ENCODE peak calls at places on chromosomes 4 and X, in five cellular contexts. One of them, this sample, is unnamed.

GRCh38 chrX:46257451-46257879 is 287.8 kb downstream of the ZNF674 start:
- DNase-seq in OCI-LY7: no peak
- DNase-seq in stimulated activated CD8-positive, alpha-beta memory T cell treated with anti-CD3 and anti-CD28 coated beads, Interleukin-4, amount 100 ng/mL, for 24 hours: no peak
- DNase-seq in GM12892: no peak
- DNase-seq in hypothalamus: no peak
- DNase-seq in this sample: no peak

GRCh38 chrX:71098302-71098701 is 2.7 kb downstream of the FOXO4 start:
- DNase-seq in OCI-LY7: peak
- DNase-seq in stimulated activated CD8-positive, alpha-beta memory T cell treated with anti-CD3 and anti-CD28 coated beads, Interleukin-4, amount 100 ng/mL, for 24 hours: peak
- DNase-seq in GM12892: no peak
- DNase-seq in hypothalamus: peak
- DNase-seq in this sample: no peak

GRCh38 chr4:70706516-70706915 is 15.2 kb upstream of the RUFY3 start:
- DNase-seq in OCI-LY7: no peak
- DNase-seq in stimulated activated CD8-positive, alpha-beta memory T cell treated with anti-CD3 and anti-CD28 coated beads, Interleukin-4, amount 100 ng/mL, for 24 hours: no peak
- DNase-seq in GM12892: no peak
- DNase-seq in hypothalamus: no peak
- DNase-seq in this sample: no peak

GRCh38 chr4:3871181-3871852 is 105.1 kb downstream of the ADRA2C start:
- DNase-seq in OCI-LY7: no peak
- DNase-seq in stimulated activated CD8-positive, alpha-beta memory T cell treated with anti-CD3 and anti-CD28 coated beads, Interleukin-4, amount 100 ng/mL, for 24 hours: no peak
- DNase-seq in GM12892: no peak
- DNase-seq in hypothalamus: no peak
- DNase-seq in this sample: no peak

GRCh38 chr4:2907226-2907625 is 56.0 kb downstream of the NOP14 start:
- DNase-seq in OCI-LY7: no peak
- DNase-seq in stimulated activated CD8-positive, alpha-beta memory T cell treated with anti-CD3 and anti-CD28 coated beads, Interleukin-4, amount 100 ng/mL, for 24 hours: no peak
- DNase-seq in GM12892: no peak
- DNase-seq in hypothalamus: no peak
- DNase-seq in this sample: no peak

GRCh38 chrX:115093206-115093605 is 75.8 kb upstream of the IL13RA2 start:
- DNase-seq in OCI-LY7: no peak
- DNase-seq in stimulated activated CD8-positive, alpha-beta memory T cell treated with anti-CD3 and anti-CD28 coated beads, Interleukin-4, amount 100 ng/mL, for 24 hours: no peak
- DNase-seq in GM12892: no peak
- DNase-seq in hypothalamus: no peak
- DNase-seq in this sample: no peak

GRCh38 chr4:88138561-88138960 is 19.9 kb downstream of the ABCG2 start:
- DNase-seq in OCI-LY7: no peak
- DNase-seq in stimulated activated CD8-positive, alpha-beta memory T cell treated with anti-CD3 and anti-CD28 coated beads, Interleukin-4, amount 100 ng/mL, for 24 hours: no peak
- DNase-seq in GM12892: no peak
- DNase-seq in hypothalamus: no peak
- DNase-seq in this sample: no peak

GRCh38 chr4:16289872-16290554 is 63.7 kb upstream of the TAPT1 start:
- DNase-seq in OCI-LY7: peak
- DNase-seq in stimulated activated CD8-positive, alpha-beta memory T cell treated with anti-CD3 and anti-CD28 coated beads, Interleukin-4, amount 100 ng/mL, for 24 hours: no peak
- DNase-seq in GM12892: no peak
- DNase-seq in hypothalamus: no peak
- DNase-seq in this sample: no peak

GRCh38 chr4:162485486-162485885 is 321.7 kb upstream of the FSTL5 start:
- DNase-seq in OCI-LY7: no peak
- DNase-seq in stimulated activated CD8-positive, alpha-beta memory T cell treated with anti-CD3 and anti-CD28 coated beads, Interleukin-4, amount 100 ng/mL, for 24 hours: no peak
- DNase-seq in GM12892: no peak
- DNase-seq in hypothalamus: no peak
- DNase-seq in this sample: no peak